ENCODE peak calls at places on chromosomes 13 and 19, in four cellular contexts. H, Q, W and I are unnamed samples. For H3K9me3 and H3K4me1, the result is how much of the 10 kb centered on the place peaks cover.

GRCh38 chr19:8304841-8305621 is 3.1 kb downstream of the CD320 start:
- DNase-seq in H (no peak), Q (peak), W (peak), I (no peak)

GRCh38 chr13:99162962-99163361 is 37.7 kb upstream of the UBAC2 start:
- DNase-seq in H (no peak), Q (no peak), W (no peak), I (no peak)

GRCh38 chr19:8515317-8515716 is 1.4 kb upstream of the ZNF414 start:
- DNase-seq in H (no peak), W (no peak), Q (no peak), I (peak)

GRCh38 chr19:13731147-13731964 is 33.0 kb upstream of the MRI1 start:
- DNase-seq in H (peak), Q (peak), W (peak), I (peak)

GRCh38 chr19:41699231-41699967 is 9.0 kb upstream of the CEACAM5 start:
- DNase-seq in W (no peak), H (no peak), Q (no peak), I (no peak)

GRCh38 chr13:114108141-114108761 is 24.2 kb downstream of the RASA3 start:
- DNase-seq in H (peak), Q (no peak), W (peak), I (no peak)

GRCh38 chr19:40716031-40716654 is 543 bp downstream of the COQ8B start:
- DNase-seq in H (peak), Q (no peak), W (no peak), I (peak)

GRCh38 chr19:2529473-2529918 is 53.6 kb downstream of the GADD45B start:
- DNase-seq in H (no peak), Q (no peak), W (peak), I (no peak)

GRCh38 chr19:18514800-18515682 is 6.8 kb downstream of the ELL start:
- DNase-seq in W (no peak), H (peak), Q (peak), I (peak)

GRCh38 chr13:36456577-36456976 is 24.3 kb downstream of the CCNA1 start:
- DNase-seq in H (no peak), Q (no peak), W (no peak), I (no peak)

GRCh38 chr19:6718741-6719539 is 1.5 kb downstream of the C3 start:
- DNase-seq in H (no peak), Q (no peak), W (peak), I (peak)

GRCh38 chr13:113746671-113747070 is 12.4 kb upstream of the TMEM255B start:
- DNase-seq in H (no peak), Q (no peak), W (no peak), I (no peak)

DNA sequence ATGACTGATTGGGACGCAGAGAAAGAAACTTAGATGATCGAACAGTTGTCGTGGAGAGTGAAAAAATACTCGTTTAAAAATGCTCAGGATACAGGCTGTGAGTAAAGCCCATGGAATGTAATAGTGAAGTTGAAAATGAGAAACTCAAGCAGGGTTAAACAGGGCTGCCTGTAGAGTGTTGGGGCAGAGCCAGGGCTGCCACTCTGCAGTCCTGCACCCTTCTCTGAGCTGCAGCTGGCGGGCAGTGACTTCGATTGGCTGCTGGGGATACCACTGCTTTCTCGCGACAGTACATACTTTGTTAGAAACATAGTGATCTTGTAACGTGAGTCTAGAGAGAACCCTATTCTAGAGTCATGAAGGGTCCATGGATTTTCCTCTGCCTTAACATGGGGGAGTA is 95.4 kb downstream of the ARHGEF7 start:
- DNase-seq in W (peak), Q (no peak), H (no peak), I (no peak)
- H3K27ac ChIP-seq in W (peak), Q (no peak), H (no peak), I (no peak)

DNA sequence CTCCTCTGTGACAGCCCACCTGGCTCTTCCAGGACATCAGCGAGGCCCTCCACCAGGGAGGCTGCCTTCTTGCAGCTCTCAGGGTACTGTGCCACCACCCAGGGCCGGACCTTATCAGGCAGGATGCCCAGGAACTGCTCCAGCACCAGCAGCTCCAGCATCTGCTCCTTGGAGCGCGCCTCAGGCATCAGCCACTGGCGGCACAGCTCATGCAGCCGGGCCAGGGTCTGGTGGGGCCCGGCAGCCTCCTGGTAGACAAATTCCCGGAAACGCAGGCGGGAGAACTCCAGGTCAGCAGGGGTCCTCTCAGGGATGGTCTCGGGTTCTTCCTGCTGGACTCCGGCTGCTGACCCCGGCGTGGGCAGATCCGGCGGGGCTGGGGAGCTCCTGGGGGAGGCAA is 8.2 kb downstream of the ZSCAN18 start:
- DNase-seq in Q (no peak), W (no peak), H (no peak), I (no peak)
- H3K9me3 ChIP-seq in Q (under half), W (under half), H (under half), I (under half)

GRCh38 chr19:35301961-35302360 is 10.0 kb downstream of the MAG start:
- DNase-seq in W (no peak), Q (no peak), H (no peak), I (no peak)

GRCh38 chr19:35303357-35303915 is 11.5 kb downstream of the MAG start:
- DNase-seq in W (no peak), H (no peak), Q (no peak), I (no peak)

GRCh38 chr19:35305181-35305580 is 13.2 kb downstream of the MAG start:
- DNase-seq in H (no peak), Q (no peak), W (no peak), I (no peak)

GRCh38 chr19:35302446-35302845 is 10.5 kb downstream of the MAG start:
- DNase-seq in Q (no peak), H (no peak), W (no peak), I (no peak)

GRCh38 chr19:35304036-35304435 is 12.1 kb downstream of the MAG start:
- DNase-seq in H (no peak), W (no peak), Q (no peak), I (no peak)
- H3K4me1 ChIP-seq in H (under half), W (under half), Q (under half), I (under half)

GRCh38 chr19:46727757-46728156 is 10.8 kb upstream of the PRKD2 start:
- DNase-seq in W (peak), H (no peak), Q (no peak), I (no peak)

GRCh38 chr19:46726551-46726950 is 9.6 kb upstream of the PRKD2 start:
- DNase-seq in H (no peak), W (no peak), Q (no peak), I (no peak)

GRCh38 chr19:46728208-46728607 is 11.3 kb upstream of the PRKD2 start:
- DNase-seq in Q (peak), H (peak), W (peak), I (no peak)

GRCh38 chr19:46725859-46726393 is 9.0 kb upstream of the PRKD2 start:
- DNase-seq in W (no peak), H (no peak), Q (no peak), I (no peak)

GRCh38 chr19:46727036-46727501 is 10.2 kb upstream of the PRKD2 start:
- DNase-seq in H (peak), Q (no peak), W (peak), I (no peak)
- H3K27ac ChIP-seq in H (no peak), Q (peak), W (no peak), I (no peak)

GRCh38 chr19:15828121-15828620 is 12.7 kb upstream of the OR10H1 start:
- DNase-seq in W (no peak), Q (no peak), H (no peak), I (no peak)

GRCh38 chr19:15829786-15830185 is 14.3 kb upstream of the OR10H1 start:
- DNase-seq in W (no peak), Q (no peak), H (no peak), I (no peak)

GRCh38 chr19:15829277-15829770 is 13.9 kb upstream of the OR10H1 start:
- DNase-seq in H (no peak), Q (no peak), W (no peak), I (no peak)

GRCh38 chr19:15820646-15821045 is 5.2 kb upstream of the OR10H1 start:
- DNase-seq in Q (no peak), W (no peak), H (no peak), I (no peak)

GRCh38 chr19:15825753-15826152 is 10.3 kb upstream of the OR10H1 start:
- DNase-seq in W (no peak), Q (no peak), H (no peak), I (no peak)
- H3K9me3 ChIP-seq in W (under half), Q (under half), H (under half), I (under half)

DNA sequence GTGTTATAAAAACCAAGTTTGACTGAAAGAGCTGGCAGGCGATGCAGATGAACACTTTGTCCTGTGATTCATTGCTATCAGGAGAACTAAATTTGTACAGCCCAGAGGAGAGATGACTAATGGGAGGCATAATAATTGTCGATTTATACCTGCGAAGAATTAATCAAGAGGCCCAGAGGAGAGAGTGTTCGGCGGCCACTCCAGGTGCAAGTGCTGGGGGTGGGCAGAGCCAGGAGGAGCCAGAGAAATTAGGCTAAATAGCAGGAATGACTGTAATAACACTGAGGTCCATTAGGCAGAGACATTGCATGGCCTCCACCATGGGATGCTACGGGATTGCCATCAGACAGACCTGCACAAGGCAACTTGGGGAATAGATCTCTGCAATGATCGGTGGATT is 107.7 kb upstream of the UQCRFS1 start:
- DNase-seq in Q (no peak), W (no peak), H (no peak), I (no peak)
- H3K4me1 ChIP-seq in Q (under half), W (under half), H (under half), I (under half)

GRCh38 chr13:32245555-32245954 is 69.6 kb downstream of the ZAR1L start:
- DNase-seq in W (no peak), H (no peak), Q (no peak), I (no peak)

GRCh38 chr13:32246468-32246867 is 68.7 kb downstream of the ZAR1L start:
- DNase-seq in Q (peak), W (no peak), H (peak), I (no peak)

GRCh38 chr13:32248789-32249188 is 66.4 kb downstream of the ZAR1L start:
- DNase-seq in Q (no peak), H (no peak), W (no peak), I (no peak)

GRCh38 chr13:32243695-32244094 is 71.5 kb downstream of the ZAR1L start:
- DNase-seq in H (no peak), W (no peak), Q (no peak), I (no peak)

GRCh38 chr13:32247887-32248286 is 67.3 kb downstream of the ZAR1L start:
- DNase-seq in H (no peak), W (no peak), Q (no peak), I (no peak)
- H3K27ac ChIP-seq in H (no peak), W (no peak), Q (no peak), I (no peak)

DNA sequence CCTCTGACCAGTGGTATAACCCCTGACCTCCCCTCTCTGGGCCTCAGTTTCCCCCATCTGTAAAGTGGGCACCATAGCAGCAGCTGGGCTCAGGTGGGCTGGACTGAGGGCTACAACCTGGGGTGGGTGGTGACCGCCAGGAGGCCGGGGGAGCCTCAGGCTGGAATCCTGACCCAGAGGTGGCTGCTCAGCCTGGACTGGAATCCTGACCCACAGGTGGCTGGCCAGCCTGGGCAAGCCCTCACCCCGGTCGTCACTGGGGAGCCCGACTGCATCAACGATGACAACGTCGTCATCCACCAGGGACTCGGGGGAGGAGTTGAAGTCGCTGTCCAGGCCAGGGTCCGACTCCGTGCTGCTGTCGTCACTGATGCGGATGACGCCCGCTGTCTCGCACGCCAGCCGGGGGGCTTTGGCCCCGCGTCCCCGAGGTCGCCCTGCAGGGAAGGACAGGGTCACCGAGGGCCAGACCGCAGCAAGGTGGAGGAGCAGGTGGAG is 10.2 kb downstream of the GPX4 start:
- DNase-seq in H (peak), Q (no peak), W (no peak), I (no peak)
- H3K9me3 ChIP-seq in H (under half), Q (under half), W (under half), I (under half)